ENCODE peak calls at places on chromosomes 3 and 15, in four cellular contexts. One of them, this sample, is unnamed.

GRCh38 chr15:71532994-71533393 is 277.4 kb upstream of the NR2E3 start:
- DNase-seq in HepG2: peak
- DNase-seq in H1: no peak
- DNase-seq in A549: peak
- DNase-seq in this sample: peak

GRCh38 chr3:152385761-152386160 is 117.0 kb downstream of the MBNL1 start:
- DNase-seq in HepG2: peak
- DNase-seq in H1: no peak
- DNase-seq in A549: peak
- DNase-seq in this sample: no peak

GRCh38 chr3:61518590-61518989 is 42.8 kb upstream of the PTPRG start:
- DNase-seq in HepG2: peak
- DNase-seq in H1: no peak
- DNase-seq in A549: no peak
- DNase-seq in this sample: no peak

GRCh38 chr15:64864080-64864479 is 22.4 kb downstream of the PLEKHO2 start:
- DNase-seq in HepG2: no peak
- DNase-seq in H1: no peak
- DNase-seq in A549: no peak
- DNase-seq in this sample: no peak

GRCh38 chr15:70902105-70902504 is 9.5 kb downstream of the LRRC49 start:
- DNase-seq in HepG2: no peak
- DNase-seq in H1: no peak
- DNase-seq in A549: peak
- DNase-seq in this sample: no peak

GRCh38 chr3:52176951-52177700 is 20.8 kb upstream of the ALAS1 start:
- DNase-seq in HepG2: peak
- DNase-seq in H1: no peak
- DNase-seq in A549: no peak
- DNase-seq in this sample: no peak

GRCh38 chr3:124760601-124761000 is 30.3 kb downstream of the UMPS start:
- DNase-seq in HepG2: peak
- DNase-seq in H1: no peak
- DNase-seq in A549: no peak
- DNase-seq in this sample: no peak

GRCh38 chr3:11517601-11518000 is 126.1 kb downstream of the VGLL4 start:
- DNase-seq in HepG2: no peak
- DNase-seq in H1: no peak
- DNase-seq in A549: no peak
- DNase-seq in this sample: no peak

GRCh38 chr15:69855172-69855562 is 242.6 kb downstream of the TLE3 start:
- DNase-seq in HepG2: no peak
- DNase-seq in H1: no peak
- DNase-seq in A549: no peak
- DNase-seq in this sample: no peak

GRCh38 chr3:11185564-11186317 is 31.4 kb downstream of the HRH1 start:
- DNase-seq in HepG2: no peak
- DNase-seq in H1: no peak
- DNase-seq in A549: peak
- DNase-seq in this sample: no peak

GRCh38 chr3:126412841-126413692 is 18.4 kb downstream of the CFAP100 start:
- DNase-seq in HepG2: no peak
- DNase-seq in H1: no peak
- DNase-seq in A549: no peak
- DNase-seq in this sample: no peak

GRCh38 chr3:25665646-25666136 is 984 bp upstream of the TOP2B start:
- DNase-seq in HepG2: no peak
- DNase-seq in H1: no peak
- DNase-seq in A549: no peak
- DNase-seq in this sample: no peak

GRCh38 chr3:150787741-150788370 is 24.9 kb upstream of the SIAH2 start:
- DNase-seq in HepG2: peak
- DNase-seq in H1: peak
- DNase-seq in A549: peak
- DNase-seq in this sample: peak

GRCh38 chr3:53056442-53056841 is 10.6 kb upstream of the SFMBT1 start:
- DNase-seq in HepG2: peak
- DNase-seq in H1: peak
- DNase-seq in A549: peak
- DNase-seq in this sample: no peak

GRCh38 chr3:32078085-32078634 is 28.3 kb upstream of the GPD1L start:
- DNase-seq in HepG2: no peak
- DNase-seq in H1: no peak
- DNase-seq in A549: no peak
- DNase-seq in this sample: no peak

GRCh38 chr3:74883690-74884089 is 269.2 kb upstream of the CNTN3 start:
- DNase-seq in HepG2: peak
- DNase-seq in H1: no peak
- DNase-seq in A549: peak
- DNase-seq in this sample: peak

GRCh38 chr3:30188713-30189112 is 417.7 kb upstream of the TGFBR2 start:
- DNase-seq in HepG2: no peak
- DNase-seq in H1: no peak
- DNase-seq in A549: no peak
- DNase-seq in this sample: no peak

GRCh38 chr3:193780371-193780770 is 187.4 kb downstream of the OPA1 start:
- DNase-seq in HepG2: no peak
- DNase-seq in H1: peak
- DNase-seq in A549: no peak
- DNase-seq in this sample: no peak

GRCh38 chr3:126523745-126524428 is at the start of gene CHST13:
- DNase-seq in HepG2: peak
- DNase-seq in H1: peak
- DNase-seq in A549: peak
- DNase-seq in this sample: peak

GRCh38 chr3:174330303-174330702 is 528.8 kb upstream of the NAALADL2 start:
- DNase-seq in HepG2: no peak
- DNase-seq in H1: no peak
- DNase-seq in A549: no peak
- DNase-seq in this sample: no peak

GRCh38 chr3:24829632-24830229 is 335.1 kb upstream of the THRB start:
- DNase-seq in HepG2: no peak
- DNase-seq in H1: peak
- DNase-seq in A549: peak
- DNase-seq in this sample: peak

GRCh38 chr15:40048155-40048792 is 9.3 kb upstream of the SRP14 start:
- DNase-seq in HepG2: no peak
- DNase-seq in H1: peak
- DNase-seq in A549: no peak
- DNase-seq in this sample: no peak

GRCh38 chr3:134080761-134081160 is 51.0 kb upstream of the SLCO2A1 start:
- DNase-seq in HepG2: no peak
- DNase-seq in H1: peak
- DNase-seq in A549: peak
- DNase-seq in this sample: no peak

GRCh38 chr3:134711284-134711683 is 60.5 kb upstream of the KY start:
- DNase-seq in HepG2: no peak
- DNase-seq in H1: no peak
- DNase-seq in A549: no peak
- DNase-seq in this sample: no peak

GRCh38 chr3:49199244-49199899 is 28.0 kb downstream of the KLHDC8B start:
- DNase-seq in HepG2: no peak
- DNase-seq in H1: peak
- DNase-seq in A549: no peak
- DNase-seq in this sample: peak

GRCh38 chr15:68205949-68206539 is 912 bp upstream of the CALML4 start:
- DNase-seq in HepG2: no peak
- DNase-seq in H1: no peak
- DNase-seq in A549: no peak
- DNase-seq in this sample: peak

GRCh38 chr3:128390867-128391266 is 75.8 kb downstream of the DNAJB8 start:
- DNase-seq in HepG2: no peak
- DNase-seq in H1: no peak
- DNase-seq in A549: no peak
- DNase-seq in this sample: no peak

GRCh38 chr3:49716169-49716568 is 3.3 kb downstream of the AMIGO3 start:
- DNase-seq in HepG2: no peak
- DNase-seq in H1: no peak
- DNase-seq in A549: no peak
- DNase-seq in this sample: no peak

GRCh38 chr3:101925564-101925963 is 76.2 kb downstream of the NFKBIZ start:
- DNase-seq in HepG2: no peak
- DNase-seq in H1: no peak
- DNase-seq in A549: peak
- DNase-seq in this sample: no peak

GRCh38 chr3:186775999-186776398 is 7.4 kb upstream of the EIF4A2 start:
- DNase-seq in HepG2: peak
- DNase-seq in H1: no peak
- DNase-seq in A549: no peak
- DNase-seq in this sample: peak

GRCh38 chr3:94159062-94159726 is 96.3 kb downstream of the NSUN3 start:
- DNase-seq in HepG2: peak
- DNase-seq in H1: no peak
- DNase-seq in A549: peak
- DNase-seq in this sample: no peak

GRCh38 chr3:143963946-143964345 is 7.7 kb upstream of the DIPK2A start:
- DNase-seq in HepG2: no peak
- DNase-seq in H1: no peak
- DNase-seq in A549: no peak
- DNase-seq in this sample: no peak

GRCh38 chr3:36730965-36731364 is 33.4 kb downstream of the DCLK3 start:
- DNase-seq in HepG2: peak
- DNase-seq in H1: no peak
- DNase-seq in A549: no peak
- DNase-seq in this sample: no peak
- TF ChIP-seq JUN in HepG2: no peak
- TF ChIP-seq JUN in H1: no peak
- TF ChIP-seq JUN in A549: no peak
- TF ChIP-seq JUN in this sample: no peak

GRCh38 chr3:63961891-63962290 is 49.7 kb upstream of the SCAANT1 start:
- DNase-seq in HepG2: peak
- DNase-seq in H1: no peak
- DNase-seq in A549: peak
- DNase-seq in this sample: no peak
- TF ChIP-seq JUN in HepG2: no peak
- TF ChIP-seq JUN in H1: no peak
- TF ChIP-seq JUN in A549: no peak
- TF ChIP-seq JUN in this sample: no peak

DNA sequence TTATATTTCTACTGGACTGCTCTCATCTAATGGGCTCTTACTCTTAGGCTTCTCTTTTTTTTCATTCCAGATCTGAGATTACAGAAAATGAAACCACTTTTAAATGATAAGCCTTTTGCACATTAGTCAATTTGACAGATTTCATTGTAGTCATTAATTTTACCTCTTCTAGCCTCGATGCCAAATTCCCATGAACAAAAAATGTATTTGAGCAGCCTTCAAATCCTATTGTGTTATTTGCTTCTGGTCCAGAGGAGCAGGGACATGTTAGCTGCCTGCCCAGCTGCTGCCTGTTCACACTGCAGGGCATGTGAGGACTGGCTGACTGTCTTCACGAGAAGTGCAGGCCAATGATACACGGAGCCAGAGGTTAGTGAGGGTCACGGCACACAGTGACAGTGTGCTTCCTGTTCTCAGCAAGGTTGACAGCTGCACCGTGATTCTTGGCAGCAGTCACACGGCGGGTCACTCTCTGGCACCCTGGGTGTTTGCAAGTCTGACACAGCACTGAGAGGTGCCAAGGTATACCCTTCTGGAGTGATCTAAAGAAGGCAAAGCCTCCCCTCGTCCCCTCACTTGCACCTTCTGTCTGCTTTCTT is 40.8 kb downstream of the KAT2B start:
- DNase-seq in HepG2: peak
- DNase-seq in H1: no peak
- DNase-seq in A549: peak
- DNase-seq in this sample: no peak
- TF ChIP-seq JUN in HepG2: no peak
- TF ChIP-seq JUN in H1: no peak
- TF ChIP-seq JUN in A549: no peak
- TF ChIP-seq JUN in this sample: no peak

GRCh38 chr3:177516130-177517011 is 319.1 kb upstream of the TBL1XR1 start:
- DNase-seq in HepG2: peak
- DNase-seq in H1: no peak
- DNase-seq in A549: no peak
- DNase-seq in this sample: no peak
- TF ChIP-seq JUN in HepG2: no peak
- TF ChIP-seq JUN in H1: no peak
- TF ChIP-seq JUN in A549: no peak
- TF ChIP-seq JUN in this sample: no peak

DNA sequence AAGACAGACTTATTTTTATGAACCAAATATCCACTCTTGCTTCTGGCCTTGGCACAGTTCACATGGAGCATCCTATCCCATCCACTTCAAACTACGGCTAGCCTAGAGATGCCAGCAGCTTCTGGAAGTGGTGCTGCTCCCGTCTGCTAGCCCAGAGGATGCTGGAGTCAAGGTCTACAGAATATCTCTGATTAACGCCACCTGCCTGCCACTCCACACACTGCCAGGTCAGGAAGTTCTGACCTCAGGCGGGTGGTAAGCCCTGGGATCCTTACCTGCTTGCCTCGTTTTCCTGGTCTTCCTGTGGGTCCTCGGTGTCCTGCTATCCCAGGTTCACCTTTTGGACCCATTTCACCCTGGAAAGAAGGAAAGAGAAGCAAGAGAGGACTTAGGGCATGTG is 42.9 kb downstream of the EAF1 start:
- DNase-seq in HepG2: peak
- DNase-seq in H1: peak
- DNase-seq in A549: peak
- DNase-seq in this sample: peak
- TF ChIP-seq JUN in HepG2: no peak
- TF ChIP-seq JUN in H1: no peak
- TF ChIP-seq JUN in A549: no peak
- TF ChIP-seq JUN in this sample: no peak

GRCh38 chr3:157585386-157585785 is 82.2 kb upstream of the VEPH1 start:
- DNase-seq in HepG2: no peak
- DNase-seq in H1: no peak
- DNase-seq in A549: no peak
- DNase-seq in this sample: no peak
- TF ChIP-seq JUN in HepG2: no peak
- TF ChIP-seq JUN in H1: no peak
- TF ChIP-seq JUN in A549: no peak
- TF ChIP-seq JUN in this sample: no peak

GRCh38 chr15:31001702-31002101 is 10.3 kb upstream of the MTMR10 start:
- DNase-seq in HepG2: no peak
- DNase-seq in H1: no peak
- DNase-seq in A549: no peak
- DNase-seq in this sample: no peak
- TF ChIP-seq JUN in HepG2: no peak
- TF ChIP-seq JUN in H1: no peak
- TF ChIP-seq JUN in A549: no peak
- TF ChIP-seq JUN in this sample: no peak